ENCODE peak calls at places on chromosomes 1 and 21, in eight cellular contexts. A is IMR-90, P is HFFc6, G is osteocyte, S is HFF-Myc, J is mucosa of descending colon, D is AG10803, Z is lower lobe of right lung. B is an unnamed sample.
A peak's percentile ranks its signal among the peaks of the same experiment; 100 is the strongest.

GRCh38 chr1:14661220-14661619 is 62.7 kb downstream of the KAZN start:
- DNase-seq in A (no peak), P (no peak), G (no peak), S (no peak), J (no peak), D (peak; percentile 35), Z (no peak), B (no peak)

GRCh38 chr1:39788426-39788757 is 273 bp downstream of the BMP8B start:
- DNase-seq in A (no peak), P (no peak), G (no peak), S (no peak), J (no peak), D (no peak), Z (no peak), B (no peak)

GRCh38 chr21:14687277-14687642 is 141.1 kb upstream of the SAMSN1 start:
- DNase-seq in A (no peak), P (no peak), G (no peak), S (no peak), J (no peak), D (no peak), Z (no peak), B (no peak)

GRCh38 chr1:11525516-11525915 is 46.6 kb downstream of the DISP3 start:
- DNase-seq in A (no peak), P (no peak), G (no peak), S (no peak), J (no peak), D (no peak), Z (no peak), B (no peak)

GRCh38 chr1:165914136-165914798 is 86.9 kb downstream of the UCK2 start:
- DNase-seq in A (peak; percentile 88), P (peak; percentile 87), G (no peak), S (peak; percentile 83), J (no peak), D (peak; percentile 85), Z (no peak), B (peak; percentile 46)

GRCh38 chr1:172167801-172168596 is 252.5 kb upstream of the C1orf105 start:
- DNase-seq in A (peak; percentile 81), P (peak; percentile 37), G (no peak), S (no peak), J (no peak), D (peak; percentile 94), Z (no peak), B (no peak)

GRCh38 chr1:22133247-22133927 is 9.5 kb downstream of the WNT4 start:
- DNase-seq in A (no peak), P (no peak), G (no peak), S (no peak), J (no peak), D (no peak), Z (no peak), B (no peak)

GRCh38 chr1:208988811-208989222 is 594.7 kb upstream of the CAMK1G start:
- DNase-seq in A (no peak), P (peak; percentile 3), G (no peak), S (peak; percentile 7), J (no peak), D (peak; percentile 58), Z (no peak), B (no peak)

GRCh38 chr1:225602590-225603206 is 50.2 kb downstream of the ENAH start:
- DNase-seq in A (no peak), P (no peak), G (no peak), S (no peak), J (no peak), D (no peak), Z (no peak), B (no peak)

GRCh38 chr1:39722495-39722894 is 16.2 kb upstream of the PPIE start:
- DNase-seq in A (peak; percentile 46), P (no peak), G (no peak), S (no peak), J (no peak), D (no peak), Z (no peak), B (no peak)

GRCh38 chr1:3460653-3461237 is 6.3 kb downstream of the ARHGEF16 start:
- DNase-seq in A (no peak), P (no peak), G (no peak), S (no peak), J (peak; percentile 53), D (no peak), Z (no peak), B (no peak)

GRCh38 chr1:18485227-18485626 is 4.5 kb downstream of the KLHDC7A start:
- DNase-seq in A (no peak), P (no peak), G (no peak), S (no peak), J (no peak), D (no peak), Z (no peak), B (no peak)

GRCh38 chr1:150410582-150411101 is 46.7 kb downstream of the RPRD2 start:
- DNase-seq in A (peak; percentile 43), P (no peak), G (no peak), S (no peak), J (no peak), D (no peak), Z (peak; percentile 60), B (no peak)

GRCh38 chr1:170685166-170685565 is 21.2 kb downstream of the PRRX1 start:
- DNase-seq in A (peak; percentile 94), P (peak; percentile 75), G (no peak), S (no peak), J (no peak), D (peak; percentile 90), Z (no peak), B (no peak)

GRCh38 chr1:83760211-83760978 is 238.5 kb downstream of the TTLL7 start:
- DNase-seq in A (no peak), P (no peak), G (no peak), S (no peak), J (no peak), D (no peak), Z (no peak), B (no peak)

GRCh38 chr21:43912910-43913309 is 47.9 kb downstream of the AGPAT3 start:
- DNase-seq in A (no peak), P (no peak), G (no peak), S (no peak), J (no peak), D (no peak), Z (no peak), B (no peak)

GRCh38 chr1:215710340-215710971 is 143.4 kb downstream of the KCTD3 start:
- DNase-seq in A (peak; percentile 69), P (peak; percentile 51), G (no peak), S (peak; percentile 42), J (no peak), D (peak; percentile 60), Z (no peak), B (no peak)

DNA sequence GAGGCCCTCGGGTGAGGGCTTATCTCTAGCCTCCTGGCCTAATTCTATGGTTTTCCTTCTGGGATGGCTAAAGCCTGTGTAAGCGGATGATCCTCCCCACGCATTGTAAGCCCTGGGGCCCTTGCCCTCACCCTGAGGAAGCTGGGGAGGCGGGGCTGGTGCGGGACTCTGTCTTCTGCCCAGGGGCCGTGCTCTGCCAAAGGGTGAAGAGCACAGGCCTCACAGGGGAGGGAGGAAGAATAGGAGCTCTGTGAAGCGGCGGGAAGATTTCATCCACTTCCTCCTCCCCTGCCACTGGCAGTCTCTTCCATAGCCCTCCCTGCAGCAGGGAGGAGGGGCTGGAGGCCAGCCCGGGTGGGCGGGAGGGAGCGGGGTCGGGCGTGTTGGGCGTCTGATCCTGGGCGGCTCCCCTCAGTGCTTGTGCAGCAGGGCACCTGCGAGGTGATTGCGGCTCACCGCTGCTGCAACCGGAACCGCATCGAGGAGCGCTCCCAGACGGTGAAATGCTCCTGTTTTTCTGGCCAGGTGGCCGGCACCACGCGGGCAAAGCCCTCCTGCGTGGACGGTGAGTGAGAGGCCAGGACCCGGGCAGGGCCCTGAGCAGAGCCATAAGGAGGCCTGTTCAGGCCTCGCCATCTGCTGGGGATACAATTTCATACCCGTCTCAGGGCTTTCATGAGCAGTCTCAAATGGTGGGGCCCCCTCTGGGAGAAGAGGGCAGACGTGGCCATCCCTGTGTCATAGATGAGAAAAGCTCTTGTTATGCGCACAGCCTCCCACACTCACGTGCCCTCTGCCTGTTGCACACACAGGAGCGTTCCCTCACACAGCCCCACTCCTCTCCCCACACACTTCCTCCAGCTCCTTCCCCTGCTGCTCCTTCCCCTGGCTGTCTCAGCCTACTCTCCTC is 7.7 kb upstream of the PPM1J start:
- DNase-seq in A (peak; percentile 77), P (peak; percentile 40), G (no peak), S (no peak), J (no peak), D (peak; percentile 47), Z (no peak), B (no peak)
- TF ChIP-seq CTCF in A (no peak), P (peak; percentile 24), G (no peak), S (no peak), J (no peak), D (peak; percentile 21), Z (no peak), B (peak; percentile 9)

DNA sequence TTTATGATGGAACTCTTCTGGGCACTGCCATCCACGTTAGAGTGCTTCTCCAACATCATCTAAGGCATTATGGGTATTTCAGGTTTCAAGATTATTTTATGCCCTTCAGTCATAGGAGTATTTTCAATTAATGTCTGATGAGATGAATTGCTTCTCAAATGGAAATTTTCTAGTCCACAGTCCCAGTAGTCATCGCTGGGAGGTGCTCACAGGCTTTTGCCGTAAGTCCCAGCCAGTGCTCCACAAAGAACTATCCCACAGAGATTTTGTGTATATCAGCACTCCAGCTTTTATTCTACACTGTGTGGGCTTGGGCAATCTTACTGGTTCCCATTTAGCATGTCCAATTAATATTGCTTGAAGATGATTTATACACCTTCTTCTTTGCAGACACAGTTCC is 61.0 kb downstream of the SMYD2 start:
- DNase-seq in A (no peak), P (no peak), G (no peak), S (no peak), J (no peak), D (no peak), Z (no peak), B (no peak)
- TF ChIP-seq CTCF in A (no peak), P (no peak), G (peak; percentile 26), S (no peak), J (no peak), D (no peak), Z (no peak), B (no peak)

DNA sequence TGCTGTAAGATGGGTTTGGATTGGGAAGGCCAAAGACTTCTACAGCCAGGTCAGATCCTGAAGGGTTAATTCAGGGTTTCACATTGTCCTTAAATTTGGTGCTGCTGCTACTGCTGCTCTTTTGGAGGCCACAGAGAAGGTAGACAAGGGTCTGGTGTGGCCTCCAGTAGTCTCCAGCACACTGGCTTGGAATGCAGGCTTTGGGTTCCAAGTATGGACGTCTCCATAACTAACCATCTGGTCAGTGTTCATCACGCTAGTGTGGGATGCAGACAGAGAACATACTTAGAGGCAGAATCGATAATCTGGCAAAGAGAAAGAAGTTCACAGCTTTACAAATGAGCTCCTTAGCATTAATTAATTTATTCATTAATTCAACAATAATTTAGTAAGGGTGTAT is 154.1 kb downstream of the ZBTB18 start:
- DNase-seq in A (peak; percentile 25), P (no peak), G (no peak), S (no peak), J (no peak), D (peak; percentile 50), Z (no peak), B (no peak)
- TF ChIP-seq CTCF in A (no peak), P (no peak), G (no peak), S (no peak), J (no peak), D (no peak), Z (no peak), B (no peak)

DNA sequence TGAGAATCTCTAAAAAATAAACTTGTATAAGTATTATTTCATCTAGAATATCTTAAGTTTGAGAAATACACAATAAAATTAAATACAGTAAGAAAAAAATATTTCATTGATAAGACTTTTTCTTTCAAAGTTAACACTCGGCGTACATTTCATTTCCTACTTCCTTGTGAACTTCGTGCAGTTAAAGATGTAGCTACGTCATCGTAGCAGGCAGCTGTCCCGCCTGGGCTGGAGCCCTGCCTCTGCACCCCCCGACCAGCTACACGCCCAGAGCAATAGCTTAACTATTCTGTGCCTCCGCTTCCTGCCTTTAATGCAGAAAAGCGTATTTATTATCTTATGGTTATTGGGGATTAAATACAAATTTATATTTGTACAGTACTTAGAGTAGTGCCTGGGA is 53.5 kb downstream of the CLSTN1 start:
- DNase-seq in A (no peak), P (no peak), G (no peak), S (no peak), J (peak; percentile 85), D (no peak), Z (no peak), B (no peak)
- TF ChIP-seq CTCF in A (no peak), P (no peak), G (no peak), S (no peak), J (no peak), D (no peak), Z (no peak), B (no peak)

B was measured in progenitor cell of endocrine pancreas.